ENCODE peak calls at places on chromosome 20, in eight cellular contexts. One of them, this sample, is unnamed.

GRCh38 chr20:290081-290831 is at the start of gene C20orf96:
- DNase-seq in neuronal stem cell: peak; percentile 89
- DNase-seq in heart left ventricle: peak; percentile 94
- DNase-seq in naive thymus-derived CD4-positive, alpha-beta T cell: peak; percentile 89
- DNase-seq in hepatocyte: peak; percentile 95
- DNase-seq in CD4-positive, alpha-beta T cell: peak; percentile 75
- DNase-seq in heart right ventricle: peak; percentile 94
- DNase-seq in H1: no peak
- DNase-seq in this sample: peak; percentile 76

GRCh38 chr20:47231382-47232042 is 125.0 kb downstream of the ZMYND8 start:
- DNase-seq in neuronal stem cell: no peak
- DNase-seq in heart left ventricle: no peak
- DNase-seq in naive thymus-derived CD4-positive, alpha-beta T cell: no peak
- DNase-seq in hepatocyte: no peak
- DNase-seq in CD4-positive, alpha-beta T cell: no peak
- DNase-seq in heart right ventricle: no peak
- DNase-seq in H1: no peak
- DNase-seq in this sample: no peak

GRCh38 chr20:38454556-38455473 is 17.8 kb upstream of the RALGAPB start:
- DNase-seq in neuronal stem cell: no peak
- DNase-seq in heart left ventricle: no peak
- DNase-seq in naive thymus-derived CD4-positive, alpha-beta T cell: no peak
- DNase-seq in hepatocyte: no peak
- DNase-seq in CD4-positive, alpha-beta T cell: no peak
- DNase-seq in heart right ventricle: no peak
- DNase-seq in H1: no peak
- DNase-seq in this sample: no peak

GRCh38 chr20:37276494-37277252 is 12.8 kb upstream of the MANBAL start:
- DNase-seq in neuronal stem cell: no peak
- DNase-seq in heart left ventricle: peak; percentile 56
- DNase-seq in naive thymus-derived CD4-positive, alpha-beta T cell: no peak
- DNase-seq in hepatocyte: peak; percentile 74
- DNase-seq in CD4-positive, alpha-beta T cell: no peak
- DNase-seq in heart right ventricle: peak; percentile 37
- DNase-seq in H1: no peak
- DNase-seq in this sample: no peak

GRCh38 chr20:17835240-17835940 is 133.2 kb downstream of the SNX5 start:
- DNase-seq in neuronal stem cell: no peak
- DNase-seq in heart left ventricle: peak; percentile 76
- DNase-seq in naive thymus-derived CD4-positive, alpha-beta T cell: no peak
- DNase-seq in hepatocyte: peak; percentile 41
- DNase-seq in CD4-positive, alpha-beta T cell: no peak
- DNase-seq in heart right ventricle: peak; percentile 55
- DNase-seq in H1: no peak
- DNase-seq in this sample: no peak

GRCh38 chr20:17227669-17228623 is 1.1 kb downstream of the PCSK2 start:
- DNase-seq in neuronal stem cell: peak; percentile 64
- DNase-seq in heart left ventricle: no peak
- DNase-seq in naive thymus-derived CD4-positive, alpha-beta T cell: no peak
- DNase-seq in hepatocyte: peak; percentile 53
- DNase-seq in CD4-positive, alpha-beta T cell: no peak
- DNase-seq in heart right ventricle: no peak
- DNase-seq in H1: no peak
- DNase-seq in this sample: no peak

GRCh38 chr20:1494436-1494835 is 3.2 kb upstream of the SIRPB2 start:
- DNase-seq in neuronal stem cell: no peak
- DNase-seq in heart left ventricle: no peak
- DNase-seq in naive thymus-derived CD4-positive, alpha-beta T cell: no peak
- DNase-seq in hepatocyte: no peak
- DNase-seq in CD4-positive, alpha-beta T cell: no peak
- DNase-seq in heart right ventricle: no peak
- DNase-seq in H1: no peak
- DNase-seq in this sample: no peak

GRCh38 chr20:17952692-17953684 is 15.6 kb downstream of the SNX5 start:
- DNase-seq in neuronal stem cell: no peak
- DNase-seq in heart left ventricle: no peak
- DNase-seq in naive thymus-derived CD4-positive, alpha-beta T cell: no peak
- DNase-seq in hepatocyte: no peak
- DNase-seq in CD4-positive, alpha-beta T cell: no peak
- DNase-seq in heart right ventricle: no peak
- DNase-seq in H1: no peak
- DNase-seq in this sample: no peak

DNA sequence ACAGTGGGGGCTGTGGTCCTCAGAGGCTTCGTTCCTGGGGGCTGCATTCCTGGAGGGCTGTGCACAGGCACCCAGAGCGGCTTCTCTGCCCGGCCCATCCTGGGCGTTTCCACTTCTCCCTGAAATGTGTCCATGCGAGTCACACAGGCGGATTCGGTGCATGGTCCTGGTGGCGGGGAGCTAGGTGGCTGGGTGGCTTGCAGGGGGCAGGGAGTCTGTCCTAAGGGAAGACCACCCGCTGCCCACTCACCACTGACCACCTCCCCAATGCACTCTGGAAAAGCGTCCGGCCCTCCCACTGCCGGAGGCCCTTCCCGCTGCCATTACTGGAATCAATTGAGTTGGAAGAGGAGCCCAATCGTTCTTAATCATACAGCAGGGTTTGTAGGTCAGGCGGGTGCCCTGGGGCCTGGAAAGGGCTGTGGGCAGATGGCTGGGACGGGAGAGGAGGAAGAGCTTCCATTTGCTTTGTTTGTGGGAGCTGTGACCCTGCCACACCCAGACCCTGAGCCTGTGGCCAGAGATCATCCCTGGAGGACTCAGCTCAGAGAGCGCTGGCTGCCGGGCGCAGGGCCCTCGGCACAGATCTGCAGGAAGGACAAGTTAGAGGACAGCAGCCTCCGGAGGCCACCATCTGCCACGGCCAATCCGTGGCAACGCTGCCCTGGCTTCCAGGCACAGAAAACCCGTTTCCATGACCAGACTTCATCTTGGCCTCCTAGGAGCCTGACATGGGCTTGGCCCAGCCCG is 6.3 kb downstream of the CHRNA4 start:
- DNase-seq in neuronal stem cell: no peak
- DNase-seq in heart left ventricle: no peak
- DNase-seq in naive thymus-derived CD4-positive, alpha-beta T cell: no peak
- DNase-seq in hepatocyte: no peak
- DNase-seq in CD4-positive, alpha-beta T cell: no peak
- DNase-seq in heart right ventricle: peak; percentile 5
- DNase-seq in H1: no peak
- DNase-seq in this sample: no peak
- H3K9me3 ChIP-seq in neuronal stem cell: peaks cover 3% of the 10 kb centered on the region
- H3K9me3 ChIP-seq in heart left ventricle: no peaks in the 10 kb centered on the region
- H3K9me3 ChIP-seq in naive thymus-derived CD4-positive, alpha-beta T cell: no peaks in the 10 kb centered on the region
- H3K9me3 ChIP-seq in hepatocyte: no peaks in the 10 kb centered on the region
- H3K9me3 ChIP-seq in CD4-positive, alpha-beta T cell: no peaks in the 10 kb centered on the region
- H3K9me3 ChIP-seq in heart right ventricle: no peaks in the 10 kb centered on the region
- H3K9me3 ChIP-seq in H1: no peaks in the 10 kb centered on the region
- H3K9me3 ChIP-seq in this sample: no peaks in the 10 kb centered on the region

GRCh38 chr20:29408034-29408695 is 1849.3 kb upstream of the DEFB115 start:
- DNase-seq in neuronal stem cell: no peak
- DNase-seq in heart left ventricle: no peak
- DNase-seq in naive thymus-derived CD4-positive, alpha-beta T cell: no peak
- DNase-seq in hepatocyte: peak; percentile 11
- DNase-seq in CD4-positive, alpha-beta T cell: no peak
- DNase-seq in heart right ventricle: no peak
- DNase-seq in H1: no peak
- DNase-seq in this sample: no peak
- H3K9me3 ChIP-seq in neuronal stem cell: no peaks in the 10 kb centered on the region
- H3K9me3 ChIP-seq in heart left ventricle: no peaks in the 10 kb centered on the region
- H3K9me3 ChIP-seq in naive thymus-derived CD4-positive, alpha-beta T cell: no peaks in the 10 kb centered on the region
- H3K9me3 ChIP-seq in hepatocyte: no peaks in the 10 kb centered on the region
- H3K9me3 ChIP-seq in CD4-positive, alpha-beta T cell: peaks cover 4% of the 10 kb centered on the region
- H3K9me3 ChIP-seq in heart right ventricle: no peaks in the 10 kb centered on the region
- H3K9me3 ChIP-seq in H1: peaks cover 35% of the 10 kb centered on the region
- H3K9me3 ChIP-seq in this sample: no peaks in the 10 kb centered on the region

GRCh38 chr20:63834545-63834880 is 3.4 kb upstream of the ZBTB46 start:
- DNase-seq in neuronal stem cell: no peak
- DNase-seq in heart left ventricle: peak; percentile 34
- DNase-seq in naive thymus-derived CD4-positive, alpha-beta T cell: no peak
- DNase-seq in hepatocyte: no peak
- DNase-seq in CD4-positive, alpha-beta T cell: no peak
- DNase-seq in heart right ventricle: no peak
- DNase-seq in H1: no peak
- DNase-seq in this sample: no peak

GRCh38 chr20:63837475-63837874 is 6.4 kb upstream of the ZBTB46 start:
- DNase-seq in neuronal stem cell: no peak
- DNase-seq in heart left ventricle: no peak
- DNase-seq in naive thymus-derived CD4-positive, alpha-beta T cell: no peak
- DNase-seq in hepatocyte: no peak
- DNase-seq in CD4-positive, alpha-beta T cell: no peak
- DNase-seq in heart right ventricle: no peak
- DNase-seq in H1: no peak
- DNase-seq in this sample: no peak

GRCh38 chr20:63835031-63835858 is 4.2 kb upstream of the ZBTB46 start:
- DNase-seq in neuronal stem cell: peak; percentile 92
- DNase-seq in heart left ventricle: peak; percentile 96
- DNase-seq in naive thymus-derived CD4-positive, alpha-beta T cell: no peak
- DNase-seq in hepatocyte: peak; percentile 96
- DNase-seq in CD4-positive, alpha-beta T cell: no peak
- DNase-seq in heart right ventricle: peak; percentile 87
- DNase-seq in H1: peak; percentile 73
- DNase-seq in this sample: no peak

GRCh38 chr20:63837134-63837429 is 6.0 kb upstream of the ZBTB46 start:
- DNase-seq in neuronal stem cell: no peak
- DNase-seq in heart left ventricle: no peak
- DNase-seq in naive thymus-derived CD4-positive, alpha-beta T cell: no peak
- DNase-seq in hepatocyte: no peak
- DNase-seq in CD4-positive, alpha-beta T cell: no peak
- DNase-seq in heart right ventricle: no peak
- DNase-seq in H1: no peak
- DNase-seq in this sample: no peak

GRCh38 chr20:63836335-63837133 is 5.5 kb upstream of the ZBTB46 start:
- DNase-seq in neuronal stem cell: no peak
- DNase-seq in heart left ventricle: no peak
- DNase-seq in naive thymus-derived CD4-positive, alpha-beta T cell: no peak
- DNase-seq in hepatocyte: no peak
- DNase-seq in CD4-positive, alpha-beta T cell: no peak
- DNase-seq in heart right ventricle: no peak
- DNase-seq in H1: no peak
- DNase-seq in this sample: no peak
- H3K9me3 ChIP-seq in neuronal stem cell: no peaks in the 10 kb centered on the region
- H3K9me3 ChIP-seq in heart left ventricle: no peaks in the 10 kb centered on the region
- H3K9me3 ChIP-seq in naive thymus-derived CD4-positive, alpha-beta T cell: no peaks in the 10 kb centered on the region
- H3K9me3 ChIP-seq in hepatocyte: no peaks in the 10 kb centered on the region
- H3K9me3 ChIP-seq in CD4-positive, alpha-beta T cell: no peaks in the 10 kb centered on the region
- H3K9me3 ChIP-seq in heart right ventricle: no peaks in the 10 kb centered on the region
- H3K9me3 ChIP-seq in H1: no peaks in the 10 kb centered on the region
- H3K9me3 ChIP-seq in this sample: no peaks in the 10 kb centered on the region

GRCh38 chr20:16004108-16004854 is 569.0 kb downstream of the KIF16B start:
- DNase-seq in neuronal stem cell: no peak
- DNase-seq in heart left ventricle: peak; percentile 37
- DNase-seq in naive thymus-derived CD4-positive, alpha-beta T cell: no peak
- DNase-seq in hepatocyte: peak; percentile 41
- DNase-seq in CD4-positive, alpha-beta T cell: no peak
- DNase-seq in heart right ventricle: peak; percentile 38
- DNase-seq in H1: no peak
- DNase-seq in this sample: no peak
- H3K9me3 ChIP-seq in neuronal stem cell: no peaks in the 10 kb centered on the region
- H3K9me3 ChIP-seq in heart left ventricle: no peaks in the 10 kb centered on the region
- H3K9me3 ChIP-seq in naive thymus-derived CD4-positive, alpha-beta T cell: no peaks in the 10 kb centered on the region
- H3K9me3 ChIP-seq in hepatocyte: no peaks in the 10 kb centered on the region
- H3K9me3 ChIP-seq in CD4-positive, alpha-beta T cell: no peaks in the 10 kb centered on the region
- H3K9me3 ChIP-seq in heart right ventricle: no peaks in the 10 kb centered on the region
- H3K9me3 ChIP-seq in H1: no peaks in the 10 kb centered on the region
- H3K9me3 ChIP-seq in this sample: no peaks in the 10 kb centered on the region

GRCh38 chr20:39645130-39645529 is 683.0 kb downstream of the DHX35 start:
- DNase-seq in neuronal stem cell: peak; percentile 36
- DNase-seq in heart left ventricle: no peak
- DNase-seq in naive thymus-derived CD4-positive, alpha-beta T cell: no peak
- DNase-seq in hepatocyte: no peak
- DNase-seq in CD4-positive, alpha-beta T cell: no peak
- DNase-seq in heart right ventricle: no peak
- DNase-seq in H1: no peak
- DNase-seq in this sample: no peak
- H3K9me3 ChIP-seq in neuronal stem cell: no peaks in the 10 kb centered on the region
- H3K9me3 ChIP-seq in heart left ventricle: no peaks in the 10 kb centered on the region
- H3K9me3 ChIP-seq in naive thymus-derived CD4-positive, alpha-beta T cell: no peaks in the 10 kb centered on the region
- H3K9me3 ChIP-seq in hepatocyte: no peaks in the 10 kb centered on the region
- H3K9me3 ChIP-seq in CD4-positive, alpha-beta T cell: no peaks in the 10 kb centered on the region
- H3K9me3 ChIP-seq in heart right ventricle: no peaks in the 10 kb centered on the region
- H3K9me3 ChIP-seq in H1: no peaks in the 10 kb centered on the region
- H3K9me3 ChIP-seq in this sample: peaks cover 4% of the 10 kb centered on the region

GRCh38 chr20:31476648-31477220 is 1.6 kb downstream of the REM1 start:
- DNase-seq in neuronal stem cell: no peak
- DNase-seq in heart left ventricle: no peak
- DNase-seq in naive thymus-derived CD4-positive, alpha-beta T cell: no peak
- DNase-seq in hepatocyte: no peak
- DNase-seq in CD4-positive, alpha-beta T cell: no peak
- DNase-seq in heart right ventricle: peak; percentile 32
- DNase-seq in H1: no peak
- DNase-seq in this sample: no peak
- H3K9me3 ChIP-seq in neuronal stem cell: no peaks in the 10 kb centered on the region
- H3K9me3 ChIP-seq in heart left ventricle: no peaks in the 10 kb centered on the region
- H3K9me3 ChIP-seq in naive thymus-derived CD4-positive, alpha-beta T cell: no peaks in the 10 kb centered on the region
- H3K9me3 ChIP-seq in hepatocyte: no peaks in the 10 kb centered on the region
- H3K9me3 ChIP-seq in CD4-positive, alpha-beta T cell: no peaks in the 10 kb centered on the region
- H3K9me3 ChIP-seq in heart right ventricle: no peaks in the 10 kb centered on the region
- H3K9me3 ChIP-seq in H1: peaks cover 70% of the 10 kb centered on the region
- H3K9me3 ChIP-seq in this sample: no peaks in the 10 kb centered on the region